ENCODE peak calls at places on chromosomes 16 and 17, in seven cellular contexts. One of them, this sample, is unnamed.

GRCh38 chr17:61387011-61387410 is 12.6 kb upstream of the TBX2 start:
- DNase-seq in cardiac fibroblast: no peak
- DNase-seq in CD8-positive, alpha-beta T cell: no peak
- DNase-seq in colonic mucosa: no peak
- DNase-seq in lung: no peak
- DNase-seq in right lobe of liver: no peak
- DNase-seq in prostate gland: no peak
- DNase-seq in this sample: no peak

GRCh38 chr16:88073201-88073721 is 122.0 kb downstream of the BANP start:
- DNase-seq in cardiac fibroblast: no peak
- DNase-seq in CD8-positive, alpha-beta T cell: no peak
- DNase-seq in colonic mucosa: no peak
- DNase-seq in lung: no peak
- DNase-seq in right lobe of liver: peak
- DNase-seq in prostate gland: no peak
- DNase-seq in this sample: no peak

GRCh38 chr17:47305302-47305923 is 18.3 kb upstream of the EFCAB13 start:
- DNase-seq in cardiac fibroblast: peak
- DNase-seq in CD8-positive, alpha-beta T cell: no peak
- DNase-seq in colonic mucosa: no peak
- DNase-seq in lung: no peak
- DNase-seq in right lobe of liver: no peak
- DNase-seq in prostate gland: no peak
- DNase-seq in this sample: no peak

GRCh38 chr16:83458612-83459011 is 349.2 kb upstream of the HSBP1 start:
- DNase-seq in cardiac fibroblast: peak
- DNase-seq in CD8-positive, alpha-beta T cell: no peak
- DNase-seq in colonic mucosa: no peak
- DNase-seq in lung: no peak
- DNase-seq in right lobe of liver: no peak
- DNase-seq in prostate gland: no peak
- DNase-seq in this sample: no peak

GRCh38 chr17:31538080-31538762 is 146.7 kb downstream of the RAB11FIP4 start:
- DNase-seq in cardiac fibroblast: no peak
- DNase-seq in CD8-positive, alpha-beta T cell: no peak
- DNase-seq in colonic mucosa: no peak
- DNase-seq in lung: no peak
- DNase-seq in right lobe of liver: no peak
- DNase-seq in prostate gland: no peak
- DNase-seq in this sample: peak

GRCh38 chr17:34400301-34400931 is 37.4 kb upstream of the CCL1 start:
- DNase-seq in cardiac fibroblast: no peak
- DNase-seq in CD8-positive, alpha-beta T cell: no peak
- DNase-seq in colonic mucosa: no peak
- DNase-seq in lung: no peak
- DNase-seq in right lobe of liver: no peak
- DNase-seq in prostate gland: no peak
- DNase-seq in this sample: no peak

GRCh38 chr17:42872251-42872965 is 21.4 kb downstream of the AOC3 start:
- DNase-seq in cardiac fibroblast: no peak
- DNase-seq in CD8-positive, alpha-beta T cell: no peak
- DNase-seq in colonic mucosa: no peak
- DNase-seq in lung: no peak
- DNase-seq in right lobe of liver: peak
- DNase-seq in prostate gland: no peak
- DNase-seq in this sample: no peak

GRCh38 chr16:67441907-67442306 is 11.0 kb downstream of the HSD11B2 start:
- DNase-seq in cardiac fibroblast: no peak
- DNase-seq in CD8-positive, alpha-beta T cell: no peak
- DNase-seq in colonic mucosa: no peak
- DNase-seq in lung: no peak
- DNase-seq in right lobe of liver: peak
- DNase-seq in prostate gland: no peak
- DNase-seq in this sample: no peak

GRCh38 chr17:16301963-16302855 is 51.1 kb downstream of the CENPV start:
- DNase-seq in cardiac fibroblast: no peak
- DNase-seq in CD8-positive, alpha-beta T cell: no peak
- DNase-seq in colonic mucosa: no peak
- DNase-seq in lung: peak
- DNase-seq in right lobe of liver: no peak
- DNase-seq in prostate gland: no peak
- DNase-seq in this sample: no peak

GRCh38 chr17:1491406-1492248 is 859 bp downstream of the MYO1C start:
- DNase-seq in cardiac fibroblast: peak
- DNase-seq in CD8-positive, alpha-beta T cell: no peak
- DNase-seq in colonic mucosa: peak
- DNase-seq in lung: peak
- DNase-seq in right lobe of liver: peak
- DNase-seq in prostate gland: no peak
- DNase-seq in this sample: peak

GRCh38 chr16:70018254-70018653 is 67.1 kb downstream of the CLEC18A start:
- DNase-seq in cardiac fibroblast: peak
- DNase-seq in CD8-positive, alpha-beta T cell: peak
- DNase-seq in colonic mucosa: no peak
- DNase-seq in lung: no peak
- DNase-seq in right lobe of liver: no peak
- DNase-seq in prostate gland: peak
- DNase-seq in this sample: no peak

GRCh38 chr16:79089735-79090284 is 510.7 kb downstream of the MAF start:
- DNase-seq in cardiac fibroblast: no peak
- DNase-seq in CD8-positive, alpha-beta T cell: peak
- DNase-seq in colonic mucosa: peak
- DNase-seq in lung: no peak
- DNase-seq in right lobe of liver: no peak
- DNase-seq in prostate gland: no peak
- DNase-seq in this sample: no peak

GRCh38 chr16:35207059-35207999 is 1747.9 kb downstream of the TP53TG3F start:
- DNase-seq in cardiac fibroblast: no peak
- DNase-seq in CD8-positive, alpha-beta T cell: no peak
- DNase-seq in colonic mucosa: no peak
- DNase-seq in lung: no peak
- DNase-seq in right lobe of liver: peak
- DNase-seq in prostate gland: no peak
- DNase-seq in this sample: no peak

GRCh38 chr17:83145358-83145738 is 65.9 kb downstream of the METRNL start:
- DNase-seq in cardiac fibroblast: no peak
- DNase-seq in CD8-positive, alpha-beta T cell: no peak
- DNase-seq in colonic mucosa: no peak
- DNase-seq in lung: peak
- DNase-seq in right lobe of liver: no peak
- DNase-seq in prostate gland: no peak
- DNase-seq in this sample: no peak

GRCh38 chr17:61481421-61481820 is 29.2 kb downstream of the TBX4 start:
- DNase-seq in cardiac fibroblast: no peak
- DNase-seq in CD8-positive, alpha-beta T cell: no peak
- DNase-seq in colonic mucosa: no peak
- DNase-seq in lung: no peak
- DNase-seq in right lobe of liver: peak
- DNase-seq in prostate gland: no peak
- DNase-seq in this sample: no peak

GRCh38 chr17:81097943-81098308 is 63.0 kb downstream of the BAIAP2 start:
- DNase-seq in cardiac fibroblast: peak
- DNase-seq in CD8-positive, alpha-beta T cell: no peak
- DNase-seq in colonic mucosa: peak
- DNase-seq in lung: no peak
- DNase-seq in right lobe of liver: peak
- DNase-seq in prostate gland: no peak
- DNase-seq in this sample: no peak

GRCh38 chr17:11293480-11293879 is 52.5 kb downstream of the SHISA6 start:
- DNase-seq in cardiac fibroblast: no peak
- DNase-seq in CD8-positive, alpha-beta T cell: no peak
- DNase-seq in colonic mucosa: no peak
- DNase-seq in lung: no peak
- DNase-seq in right lobe of liver: no peak
- DNase-seq in prostate gland: no peak
- DNase-seq in this sample: no peak

GRCh38 chr16:51236583-51236982 is 85.5 kb upstream of the SALL1 start:
- DNase-seq in cardiac fibroblast: no peak
- DNase-seq in CD8-positive, alpha-beta T cell: no peak
- DNase-seq in colonic mucosa: no peak
- DNase-seq in lung: no peak
- DNase-seq in right lobe of liver: no peak
- DNase-seq in prostate gland: no peak
- DNase-seq in this sample: no peak

GRCh38 chr16:65312071-65312470 is 190.2 kb upstream of the CDH11 start:
- DNase-seq in cardiac fibroblast: peak
- DNase-seq in CD8-positive, alpha-beta T cell: no peak
- DNase-seq in colonic mucosa: no peak
- DNase-seq in lung: no peak
- DNase-seq in right lobe of liver: no peak
- DNase-seq in prostate gland: no peak
- DNase-seq in this sample: no peak

GRCh38 chr17:3980381-3980975 is 16.2 kb upstream of the ATP2A3 start:
- DNase-seq in cardiac fibroblast: no peak
- DNase-seq in CD8-positive, alpha-beta T cell: no peak
- DNase-seq in colonic mucosa: no peak
- DNase-seq in lung: no peak
- DNase-seq in right lobe of liver: peak
- DNase-seq in prostate gland: no peak
- DNase-seq in this sample: no peak

GRCh38 chr17:41451154-41451728 is 10.5 kb upstream of the KRT38 start:
- DNase-seq in cardiac fibroblast: no peak
- DNase-seq in CD8-positive, alpha-beta T cell: no peak
- DNase-seq in colonic mucosa: no peak
- DNase-seq in lung: no peak
- DNase-seq in right lobe of liver: no peak
- DNase-seq in prostate gland: no peak
- DNase-seq in this sample: no peak

GRCh38 chr17:82003411-82004381 is 19.0 kb downstream of the CENPX start:
- DNase-seq in cardiac fibroblast: peak
- DNase-seq in CD8-positive, alpha-beta T cell: no peak
- DNase-seq in colonic mucosa: no peak
- DNase-seq in lung: no peak
- DNase-seq in right lobe of liver: no peak
- DNase-seq in prostate gland: no peak
- DNase-seq in this sample: no peak

DNA sequence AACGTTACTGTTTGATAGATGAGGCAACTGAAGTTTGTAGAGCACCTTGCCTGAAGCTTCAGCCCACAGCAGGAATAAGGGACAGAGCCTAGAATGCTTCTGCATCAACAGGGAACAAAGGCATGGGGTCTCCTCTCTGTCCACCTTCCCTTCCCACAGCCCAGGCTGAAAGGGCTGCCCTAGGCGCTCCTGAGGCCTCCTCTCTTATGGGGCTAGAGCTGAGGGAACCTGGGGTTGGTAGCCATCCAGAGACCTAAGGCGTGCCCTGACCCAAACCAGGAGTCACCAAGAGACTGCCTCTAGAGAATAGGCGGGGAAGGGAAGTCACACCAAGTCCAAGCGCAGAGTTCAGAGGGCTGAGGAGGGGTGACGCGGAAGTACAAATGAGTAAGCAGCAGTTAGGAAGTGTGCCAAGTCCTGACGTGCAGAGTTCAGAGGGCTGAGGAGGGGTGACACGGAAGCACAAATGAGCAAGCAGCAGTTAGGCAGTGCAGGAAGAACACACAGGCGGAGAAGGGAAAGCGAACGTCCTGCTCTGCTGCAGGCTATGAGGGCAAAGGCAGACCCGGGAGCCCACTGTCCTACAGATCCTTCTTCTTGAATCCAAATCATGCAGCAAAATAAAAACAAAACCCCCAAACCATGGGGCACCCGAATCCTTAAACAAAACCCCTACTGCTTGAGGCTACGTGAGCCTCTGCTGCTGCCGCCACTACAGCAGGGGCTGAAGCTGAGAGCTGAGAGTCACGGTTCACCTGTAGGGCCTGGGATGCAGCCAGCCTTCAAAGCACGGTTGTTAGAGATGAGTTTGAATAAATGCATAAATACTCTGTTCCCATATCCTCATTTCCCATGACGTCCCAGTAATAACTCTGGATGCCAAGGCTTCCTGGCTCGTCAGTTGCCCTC is 2.7 kb upstream of the SPG7 start:
- DNase-seq in cardiac fibroblast: peak
- DNase-seq in CD8-positive, alpha-beta T cell: peak
- DNase-seq in colonic mucosa: peak
- DNase-seq in lung: peak
- DNase-seq in right lobe of liver: peak
- DNase-seq in prostate gland: peak
- DNase-seq in this sample: peak
- H3K4me3 ChIP-seq in cardiac fibroblast: no peak
- H3K4me3 ChIP-seq in CD8-positive, alpha-beta T cell: peak
- H3K4me3 ChIP-seq in colonic mucosa: no peak
- H3K4me3 ChIP-seq in lung: no peak
- H3K4me3 ChIP-seq in right lobe of liver: no peak
- H3K4me3 ChIP-seq in prostate gland: no peak
- H3K4me3 ChIP-seq in this sample: no peak

DNA sequence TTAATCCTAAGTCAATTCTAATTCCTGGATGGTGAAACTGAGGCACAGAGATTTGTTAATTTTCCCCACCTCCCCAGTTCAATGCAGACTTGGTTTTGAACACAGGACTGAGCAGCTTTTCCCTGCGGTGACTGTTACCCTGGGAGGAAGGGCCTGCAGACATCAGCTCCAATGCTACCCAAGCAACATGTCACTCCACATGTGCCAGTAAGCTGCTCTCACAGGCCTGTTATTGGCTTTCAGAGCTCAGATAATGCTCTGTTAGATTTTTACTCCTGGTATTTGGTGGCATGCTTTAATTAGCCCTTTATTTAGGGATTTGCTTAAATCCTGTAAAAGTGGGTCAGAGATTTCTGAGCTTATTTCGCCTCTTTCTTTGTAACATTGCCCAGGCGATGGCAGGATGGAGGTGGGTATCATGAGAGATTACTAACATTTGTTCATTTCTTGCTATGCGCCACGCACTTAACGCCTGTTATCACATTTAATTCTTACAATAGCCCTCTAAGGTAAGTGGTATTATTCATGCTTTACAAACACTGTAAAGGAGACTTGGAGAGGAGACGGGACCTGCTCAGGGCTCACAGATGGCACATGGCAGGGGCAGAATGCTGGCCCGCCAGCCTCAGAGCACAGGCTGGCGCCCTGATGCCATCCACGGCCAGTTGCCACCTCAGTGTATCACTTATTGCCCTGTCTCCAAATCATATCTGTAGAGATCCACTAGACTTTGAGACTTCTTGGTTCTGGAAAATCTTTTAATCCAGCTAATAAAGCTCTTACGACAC is 84.0 kb upstream of the CACNG5 start:
- DNase-seq in cardiac fibroblast: no peak
- DNase-seq in CD8-positive, alpha-beta T cell: no peak
- DNase-seq in colonic mucosa: no peak
- DNase-seq in lung: no peak
- DNase-seq in right lobe of liver: no peak
- DNase-seq in prostate gland: no peak
- DNase-seq in this sample: no peak
- H3K4me3 ChIP-seq in cardiac fibroblast: no peak
- H3K4me3 ChIP-seq in CD8-positive, alpha-beta T cell: no peak
- H3K4me3 ChIP-seq in colonic mucosa: no peak
- H3K4me3 ChIP-seq in lung: no peak
- H3K4me3 ChIP-seq in right lobe of liver: no peak
- H3K4me3 ChIP-seq in prostate gland: no peak
- H3K4me3 ChIP-seq in this sample: no peak

GRCh38 chr17:38871992-38872605 is 2.2 kb downstream of the LASP1 start:
- DNase-seq in cardiac fibroblast: no peak
- DNase-seq in CD8-positive, alpha-beta T cell: no peak
- DNase-seq in colonic mucosa: peak
- DNase-seq in lung: no peak
- DNase-seq in right lobe of liver: peak
- DNase-seq in prostate gland: no peak
- DNase-seq in this sample: no peak
- H3K4me3 ChIP-seq in cardiac fibroblast: peak
- H3K4me3 ChIP-seq in CD8-positive, alpha-beta T cell: peak
- H3K4me3 ChIP-seq in colonic mucosa: peak
- H3K4me3 ChIP-seq in lung: peak
- H3K4me3 ChIP-seq in right lobe of liver: peak
- H3K4me3 ChIP-seq in prostate gland: no peak
- H3K4me3 ChIP-seq in this sample: peak

GRCh38 chr17:58277726-58278595 is 2.8 kb downstream of the MPO start:
- DNase-seq in cardiac fibroblast: no peak
- DNase-seq in CD8-positive, alpha-beta T cell: no peak
- DNase-seq in colonic mucosa: no peak
- DNase-seq in lung: no peak
- DNase-seq in right lobe of liver: no peak
- DNase-seq in prostate gland: no peak
- DNase-seq in this sample: peak
- H3K4me3 ChIP-seq in cardiac fibroblast: no peak
- H3K4me3 ChIP-seq in CD8-positive, alpha-beta T cell: no peak
- H3K4me3 ChIP-seq in colonic mucosa: no peak
- H3K4me3 ChIP-seq in lung: no peak
- H3K4me3 ChIP-seq in right lobe of liver: no peak
- H3K4me3 ChIP-seq in prostate gland: no peak
- H3K4me3 ChIP-seq in this sample: no peak

This sample was measured in thyroid gland.